ENCODE peak calls at places on chromosomes 4 and X, in seven cellular contexts. G, T, V, Z, I, K and S are unnamed samples.

GRCh38 chr4:98963538-98964433 is 31.7 kb upstream of the METAP1 start:
- DNase-seq in I (no peak), T (no peak), V (no peak), Z (no peak), G (no peak), K (no peak), S (no peak)

GRCh38 chr4:24933684-24934275 is 20.9 kb upstream of the CCDC149 start:
- DNase-seq in T (no peak), V (no peak), K (no peak), G (no peak), Z (no peak), I (no peak), S (no peak)

GRCh38 chr4:106875340-106875739 is 160.8 kb downstream of the DKK2 start:
- DNase-seq in G (no peak), K (no peak), I (peak), Z (no peak), T (no peak), V (no peak), S (no peak)

GRCh38 chrX:16826207-16826606 is 39.9 kb downstream of the TXLNG start:
- DNase-seq in T (no peak), K (no peak), Z (no peak), V (no peak), I (no peak), G (peak), S (no peak)

GRCh38 chr4:156169861-156170260 is 216.2 kb upstream of the CTSO start:
- DNase-seq in Z (no peak), V (no peak), K (no peak), G (no peak), I (no peak), T (no peak), S (peak)

GRCh38 chr4:73481356-73481755 is at the start of gene AFM:
- DNase-seq in G (no peak), K (no peak), V (no peak), Z (no peak), T (no peak), I (no peak), S (no peak)

GRCh38 chrX:140710710-140711109 is 1.2 kb downstream of the LINC00632 start:
- DNase-seq in G (peak), T (no peak), V (no peak), I (peak), K (peak), Z (no peak), S (no peak)

GRCh38 chr4:158599150-158599549 is 72.5 kb downstream of the C4orf46 start:
- DNase-seq in I (no peak), K (no peak), T (no peak), G (no peak), V (no peak), Z (no peak), S (no peak)

GRCh38 chrX:10117864-10118377 is 38.9 kb upstream of the CLCN4 start:
- DNase-seq in G (no peak), T (no peak), K (no peak), Z (no peak), I (no peak), V (no peak), S (no peak)

GRCh38 chrX:80812176-80812575 is 2.5 kb upstream of the BRWD3 start:
- DNase-seq in T (no peak), G (peak), Z (no peak), K (no peak), I (no peak), V (no peak), S (peak)

GRCh38 chrX:152733261-152733975 is at the start of the genes CSAG1 and MAGEA12:
- DNase-seq in G (no peak), I (no peak), Z (no peak), T (no peak), K (no peak), V (no peak), S (no peak)

GRCh38 chr4:88964450-88964849 is 92.5 kb downstream of the FAM13A start:
- DNase-seq in Z (no peak), T (no peak), V (no peak), I (no peak), G (no peak), K (no peak), S (no peak)

GRCh38 chr4:153564630-153565525 is 98.7 kb downstream of the TMEM131L start:
- DNase-seq in T (no peak), K (peak), V (no peak), Z (no peak), I (no peak), G (peak), S (peak)

GRCh38 chrX:115624916-115625315 is 63.9 kb downstream of the PLS3 start:
- DNase-seq in Z (no peak), K (no peak), T (no peak), V (no peak), G (no peak), I (no peak), S (no peak)